ENCODE peak calls at places on chromosomes 1 and 21, in six cellular contexts. F is choroid plexus epithelial cell; P is retinal pigment epithelial cell; V is GM12864; U is transverse colon; D is CD8-positive, alpha-beta T cell. W is an unnamed sample.

GRCh38 chr1:116397728-116398127 is 24.7 kb downstream of the ATP1A1 start:
- DNase-seq in D (no peak), F (no peak), U (no peak), P (no peak), V (no peak), W (no peak)

GRCh38 chr1:119336738-119337315 is 31.8 kb upstream of the HAO2 start:
- DNase-seq in D (no peak), V (no peak), F (peak; percentile 57), P (no peak), U (no peak), W (peak; percentile 21)

GRCh38 chr1:183956559-183957188 is 80.9 kb downstream of the COLGALT2 start:
- DNase-seq in V (peak; percentile 90), P (peak; percentile 35), U (peak; percentile 30), F (peak; percentile 91), D (peak; percentile 72), W (peak; percentile 84)

GRCh38 chr21:28375708-28376385 is 616.8 kb downstream of the LTN1 start:
- DNase-seq in V (no peak), U (no peak), D (no peak), P (no peak), F (peak; percentile 95), W (peak; percentile 77)

GRCh38 chr1:169250795-169251194 is 116.8 kb downstream of the NME7 start:
- DNase-seq in F (no peak), D (no peak), V (no peak), P (no peak), U (no peak), W (no peak)

GRCh38 chr1:2525524-2525895 is 886 bp downstream of the PANK4 start:
- DNase-seq in V (no peak), D (no peak), U (no peak), F (no peak), P (no peak), W (no peak)

GRCh38 chr1:160664573-160665051 is 17.8 kb upstream of the SLAMF1 start:
- DNase-seq in V (peak; percentile 75), F (no peak), D (no peak), U (peak; percentile 33), P (no peak), W (no peak)

GRCh38 chr1:32870615-32871363 is at the start of gene FNDC5:
- DNase-seq in F (no peak), P (no peak), D (peak; percentile 47), U (no peak), V (no peak), W (peak; percentile 21)

GRCh38 chr1:24319962-24320361 is 805 bp downstream of the GRHL3 start:
- DNase-seq in F (no peak), D (no peak), U (no peak), P (no peak), V (no peak), W (no peak)

GRCh38 chr1:228064296-228064695 is 18.2 kb upstream of the ARF1 start:
- DNase-seq in P (no peak), V (no peak), F (no peak), U (no peak), D (no peak), W (no peak)

GRCh38 chr21:25658427-25658980 is 19.4 kb downstream of the JAM2 start:
- DNase-seq in V (no peak), F (no peak), U (no peak), P (no peak), D (no peak), W (no peak)

GRCh38 chr21:17612565-17613241 is at the start of gene BTG3:
- DNase-seq in V (peak; percentile 49), U (peak; percentile 85), D (peak; percentile 90), P (peak; percentile 22), F (peak; percentile 84), W (peak; percentile 81)

GRCh38 chr1:117501275-117501674 is 104.6 kb upstream of the TENT5C start:
- DNase-seq in P (peak; percentile 6), D (no peak), U (no peak), V (no peak), F (peak; percentile 91), W (peak; percentile 33)

GRCh38 chr1:214050513-214051401 is 63.0 kb downstream of the PROX1 start:
- DNase-seq in D (no peak), P (no peak), U (no peak), F (no peak), V (no peak), W (no peak)

GRCh38 chr1:98322966-98323365 is 338.6 kb upstream of the SNX7 start:
- DNase-seq in V (no peak), F (peak; percentile 29), U (no peak), D (no peak), P (peak; percentile 76), W (peak; percentile 44)

GRCh38 chr21:36701912-36702621 is 3.2 kb downstream of the SIM2 start:
- DNase-seq in F (no peak), U (no peak), D (peak; percentile 36), V (no peak), P (no peak), W (no peak)

GRCh38 chr1:62995173-62995572 is 211.2 kb downstream of the ATG4C start:
- DNase-seq in U (no peak), P (no peak), D (no peak), V (no peak), F (no peak), W (no peak)

GRCh38 chr1:167687919-167688519 is 33.8 kb upstream of the MPZL1 start:
- DNase-seq in P (peak; percentile 27), D (peak; percentile 84), F (peak; percentile 92), U (peak; percentile 84), V (peak; percentile 77), W (peak; percentile 90)

GRCh38 chr1:214537219-214537618 is 14.2 kb downstream of the PTPN14 start:
- DNase-seq in V (no peak), P (no peak), F (peak; percentile 51), D (no peak), U (no peak), W (peak; percentile 52)

GRCh38 chr1:248596615-248597014 is 885 bp downstream of the OR2T10 start:
- DNase-seq in D (no peak), V (no peak), P (no peak), U (no peak), F (no peak), W (no peak)

GRCh38 chr1:221887091-221887746 is 145.3 kb upstream of the DUSP10 start:
- DNase-seq in P (peak; percentile 71), U (peak; percentile 18), V (no peak), F (peak; percentile 62), D (no peak), W (peak; percentile 65)
- TF ChIP-seq CTCF in P (peak; percentile 17), U (no peak), V (no peak), F (peak; percentile 13), D (no peak), W (peak; percentile 2)

DNA sequence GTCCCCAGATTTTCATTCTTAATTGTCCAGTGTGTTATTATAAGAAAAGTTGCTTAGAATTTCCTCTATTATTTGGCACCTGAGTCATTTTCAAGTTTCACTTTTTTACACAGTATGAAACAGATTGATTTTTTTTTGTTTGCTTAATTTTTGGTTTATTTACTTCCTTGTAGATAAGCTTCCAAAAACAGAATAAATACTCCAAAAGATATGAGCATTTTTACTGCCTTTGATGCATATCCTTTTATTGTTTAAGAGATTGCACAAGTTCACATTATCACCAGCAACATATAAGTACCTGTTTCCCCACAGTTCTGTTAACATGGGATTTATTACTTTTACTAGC is 36.3 kb upstream of the AHCYL1 start:
- DNase-seq in F (no peak), V (no peak), U (no peak), D (no peak), P (no peak), W (no peak)
- H3K4me3 ChIP-seq in F (no peak overlapping the region), V (no peak overlapping the region), U (no peak overlapping the region), D (no peak overlapping the region), P (no peak overlapping the region), W (no peak overlapping the region)

GRCh38 chr1:114559356-114559755 is 22.1 kb downstream of the BCAS2 start:
- DNase-seq in P (no peak), D (no peak), U (no peak), F (no peak), V (no peak), W (no peak)

GRCh38 chr1:114561333-114561732 is 20.1 kb downstream of the BCAS2 start:
- DNase-seq in F (no peak), V (no peak), U (no peak), P (no peak), D (no peak), W (no peak)

GRCh38 chr1:114554577-114554976 is 26.8 kb downstream of the BCAS2 start:
- DNase-seq in P (no peak), F (no peak), D (no peak), U (no peak), V (no peak), W (no peak)

GRCh38 chr1:114564141-114564540 is 17.3 kb downstream of the BCAS2 start:
- DNase-seq in D (no peak), U (no peak), F (no peak), V (no peak), P (no peak), W (no peak)

GRCh38 chr1:114558548-114558947 is 22.9 kb downstream of the BCAS2 start:
- DNase-seq in U (no peak), F (peak; percentile 26), P (no peak), D (no peak), V (no peak), W (peak; percentile 28)
- TF ChIP-seq CTCF in U (peak; percentile 15), F (no peak), P (peak; percentile 37), D (peak; percentile 48), V (peak; percentile 38), W (peak; percentile 36)

GRCh38 chr1:37795340-37796110 is 1.9 kb downstream of the MANEAL start:
- DNase-seq in D (peak; percentile 60), F (peak; percentile 65), V (no peak), U (peak; percentile 62), P (no peak), W (peak; percentile 58)

GRCh38 chr1:37793773-37794371 is at the start of gene MANEAL:
- DNase-seq in D (no peak), P (no peak), U (peak; percentile 51), F (peak; percentile 67), V (no peak), W (peak; percentile 57)

GRCh38 chr1:37792943-37793686 is 532 bp upstream of the MANEAL start:
- DNase-seq in U (no peak), P (no peak), V (no peak), F (no peak), D (no peak), W (no peak)

GRCh38 chr1:37797750-37798345 is 4.2 kb downstream of the MANEAL start:
- DNase-seq in V (no peak), P (no peak), U (no peak), F (peak; percentile 92), D (no peak), W (peak; percentile 44)

DNA sequence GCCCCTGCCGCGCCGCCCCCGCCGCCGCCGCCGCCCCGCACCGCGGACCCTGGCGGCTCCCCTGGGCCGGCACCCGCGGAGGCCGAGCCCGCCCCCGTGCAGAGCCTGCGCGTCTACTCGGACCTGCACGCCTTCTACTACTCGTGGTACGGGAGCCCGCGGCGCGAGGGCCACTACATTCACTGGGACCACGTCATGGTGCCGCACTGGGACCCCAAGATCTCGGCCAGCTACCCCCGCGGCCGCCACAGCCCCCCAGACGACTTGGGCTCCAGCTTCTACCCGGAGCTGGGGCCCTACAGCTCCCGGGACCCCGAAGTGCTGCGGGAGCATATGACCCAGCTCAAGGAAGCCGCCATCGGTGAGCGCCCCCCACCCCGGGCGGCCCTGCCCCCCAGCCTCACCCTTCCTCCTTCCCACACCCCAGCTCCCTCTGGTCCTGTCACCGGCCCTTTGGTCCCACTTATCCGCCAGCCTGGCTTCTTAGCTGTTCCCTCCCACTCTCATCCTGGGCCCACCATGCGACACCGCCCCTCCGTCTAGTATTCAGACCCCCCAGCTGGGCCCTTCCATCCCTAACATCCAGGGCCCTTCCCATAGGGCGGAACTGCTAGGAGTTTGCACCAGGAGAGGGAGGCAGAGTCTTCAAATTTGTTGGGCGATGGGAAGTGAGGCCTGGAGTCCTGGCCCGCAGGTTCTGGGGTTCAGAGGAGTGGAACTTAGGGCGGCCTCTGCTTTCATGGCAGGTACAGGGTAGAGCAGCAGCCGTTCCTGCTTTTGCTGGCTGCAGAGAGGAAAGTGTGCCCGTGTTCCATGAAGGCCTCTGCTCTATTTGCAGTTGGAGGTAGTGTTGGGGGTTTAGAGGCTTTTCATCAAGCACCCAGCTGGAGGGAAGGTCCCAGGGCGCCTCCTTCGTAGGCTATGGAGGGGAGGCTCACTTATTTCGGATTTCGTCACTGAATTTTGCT is 1.0 kb downstream of the MANEAL start:
- DNase-seq in U (no peak), D (no peak), F (no peak), V (no peak), P (no peak), W (no peak)
- H3K4me3 ChIP-seq in U (peak overlapping the region; percentile 53), D (no peak overlapping the region), F (no peak overlapping the region), V (peak overlapping the region; percentile 69), P (no peak overlapping the region), W (no peak overlapping the region)